ENCODE peak calls at places on chromosomes 5 and 9, in six cellular contexts. D is activated T-cell treated with anti-CD3 and anti-CD28 coated beads, Interleukin-2, amount 50 U/mL, for 1 hour; E is HFFc6; K is Jurkat, Clone E6-1; R is T1000; T is NCI-H1092. X is an unnamed sample.

GRCh38 chr5:36874465-36874864 is 2.1 kb upstream of the NIPBL start:
- DNase-seq in D (no peak), E (no peak), K (no peak), R (no peak), T (no peak), X (peak)

GRCh38 chr9:134569626-134570025 is 72.0 kb upstream of the COL5A1 start:
- DNase-seq in D (no peak), E (no peak), K (no peak), R (no peak), T (no peak), X (no peak)

GRCh38 chr9:33202552-33203300 is 35.6 kb upstream of the B4GALT1 start:
- DNase-seq in D (peak), E (no peak), K (peak), R (no peak), T (no peak), X (no peak)

GRCh38 chr5:177458912-177459350 is 12.3 kb downstream of the PRR7 start:
- DNase-seq in D (peak), E (peak), K (no peak), R (no peak), T (no peak), X (no peak)

GRCh38 chr9:70113403-70114022 is 69.9 kb downstream of the MAMDC2 start:
- DNase-seq in D (no peak), E (peak), K (peak), R (no peak), T (no peak), X (peak)

GRCh38 chr9:122263699-122264349 is 816 bp downstream of the RBM18 start:
- DNase-seq in D (no peak), E (no peak), K (no peak), R (no peak), T (no peak), X (no peak)

GRCh38 chr5:81768960-81769452 is 18.1 kb upstream of the SSBP2 start:
- DNase-seq in D (no peak), E (peak), K (no peak), R (peak), T (no peak), X (no peak)

GRCh38 chr9:4382722-4383317 is 83.0 kb upstream of the GLIS3 start:
- DNase-seq in D (no peak), E (peak), K (no peak), R (no peak), T (no peak), X (peak)

GRCh38 chr9:116859763-116860162 is 172.7 kb downstream of the TRIM32 start:
- DNase-seq in D (no peak), E (no peak), K (no peak), R (no peak), T (no peak), X (no peak)

GRCh38 chr5:74206571-74207550 is 433.7 kb downstream of the ENC1 start:
- DNase-seq in D (no peak), E (peak), K (no peak), R (peak), T (peak), X (peak)

GRCh38 chr5:141354900-141355469 is at the start of gene PCDHGA4:
- DNase-seq in D (no peak), E (no peak), K (no peak), R (no peak), T (no peak), X (no peak)

GRCh38 chr9:101479337-101480045 is 43.9 kb upstream of the ALDOB start:
- DNase-seq in D (no peak), E (no peak), K (no peak), R (no peak), T (no peak), X (no peak)

GRCh38 chr9:118473527-118473926 is 769.3 kb downstream of the TLR4 start:
- DNase-seq in D (no peak), E (no peak), K (no peak), R (no peak), T (no peak), X (no peak)

GRCh38 chr9:91186311-91187101 is 175.2 kb downstream of the AUH start:
- DNase-seq in D (no peak), E (peak), K (no peak), R (peak), T (no peak), X (no peak)

GRCh38 chr5:149073217-149073616 is 10.4 kb upstream of the SH3TC2 start:
- DNase-seq in D (no peak), E (no peak), K (no peak), R (no peak), T (no peak), X (no peak)

GRCh38 chr5:77957-78804 is 13.8 kb upstream of the PLEKHG4B start:
- DNase-seq in D (no peak), E (peak), K (peak), R (no peak), T (peak), X (no peak)

GRCh38 chr5:112586596-112587062 is 151.1 kb upstream of the APC start:
- DNase-seq in D (no peak), E (no peak), K (no peak), R (no peak), T (no peak), X (no peak)

GRCh38 chr9:27514551-27514950 is 9.5 kb upstream of the IFNK start:
- DNase-seq in D (no peak), E (no peak), K (no peak), R (no peak), T (no peak), X (no peak)

GRCh38 chr5:150243590-150243989 is 46.0 kb downstream of the CAMK2A start:
- DNase-seq in D (no peak), E (no peak), K (no peak), R (no peak), T (no peak), X (no peak)

GRCh38 chr5:59893061-59893435 is 478 bp downstream of the PDE4D start:
- DNase-seq in D (no peak), E (no peak), K (no peak), R (no peak), T (no peak), X (no peak)

GRCh38 chr9:83296123-83296522 is 233.2 kb upstream of the RASEF start:
- DNase-seq in D (no peak), E (no peak), K (peak), R (no peak), T (no peak), X (no peak)

GRCh38 chr5:172417983-172418630 is 36.2 kb downstream of the SH3PXD2B start:
- DNase-seq in D (no peak), E (peak), K (no peak), R (peak), T (no peak), X (no peak)

GRCh38 chr9:131566158-131566557 is 20.8 kb downstream of the PRRT1B start:
- DNase-seq in D (no peak), E (no peak), K (no peak), R (no peak), T (no peak), X (no peak)

GRCh38 chr9:9790216-9790872 is 822.5 kb downstream of the PTPRD start:
- DNase-seq in D (no peak), E (no peak), K (peak), R (no peak), T (peak), X (peak)

GRCh38 chr9:134546746-134547145 is 94.9 kb upstream of the COL5A1 start:
- DNase-seq in D (no peak), E (no peak), K (no peak), R (no peak), T (no peak), X (no peak)

GRCh38 chr9:135047026-135047350 is 40.5 kb upstream of the OLFM1 start:
- DNase-seq in D (no peak), E (no peak), K (no peak), R (no peak), T (no peak), X (no peak)

GRCh38 chr5:160438316-160439204 is 16.9 kb downstream of the PTTG1 start:
- DNase-seq in D (peak), E (peak), K (peak), R (peak), T (peak), X (peak)

GRCh38 chr5:107636555-107636954 is 34.2 kb downstream of the EFNA5 start:
- DNase-seq in D (no peak), E (no peak), K (no peak), R (no peak), T (no peak), X (no peak)

GRCh38 chr9:125649315-125649714 is 57.7 kb downstream of the MAPKAP1 start:
- DNase-seq in D (no peak), E (peak), K (no peak), R (no peak), T (no peak), X (no peak)

GRCh38 chr5:57032151-57032551 is 80.2 kb upstream of the MIER3 start:
- DNase-seq in D (no peak), E (no peak), K (no peak), R (no peak), T (no peak), X (no peak)

GRCh38 chr9:133654736-133655657 is 18.8 kb downstream of the DBH start:
- DNase-seq in D (no peak), E (no peak), K (no peak), R (no peak), T (no peak), X (no peak)

X was measured in NCI-H1930.